ENCODE peak calls at places on chromosomes 6 and 20, in nine cellular contexts. P is IMR-90; G is HepG2; L is ovary; J is pancreas; I is upper lobe of right lung; U is heart right ventricle; X is CD8-positive, alpha-beta T cell; Q is lower leg skin. M is an unnamed sample.

GRCh38 chr6:120774275-120774674 is 560.0 kb downstream of the TBC1D32 start:
- DNase-seq in P (no peak), G (no peak), L (no peak), J (no peak), I (no peak), U (no peak), X (no peak), Q (no peak), M (no peak)

GRCh38 chr6:138383776-138384175 is 6.1 kb downstream of the SMIM28 start:
- DNase-seq in P (no peak), G (peak), L (no peak), J (no peak), I (no peak), U (no peak), X (no peak), Q (no peak), M (no peak)

GRCh38 chr20:62149532-62150235 is 6.1 kb downstream of the SS18L1 start:
- DNase-seq in P (peak), G (peak), L (no peak), J (no peak), I (no peak), U (no peak), X (no peak), Q (no peak), M (peak)

GRCh38 chr6:109002100-109002697 is 92.4 kb downstream of the SESN1 start:
- DNase-seq in P (peak), G (no peak), L (no peak), J (no peak), I (no peak), U (no peak), X (no peak), Q (no peak), M (peak)

GRCh38 chr20:62837790-62838458 is 21.1 kb downstream of the COL9A3 start:
- DNase-seq in P (no peak), G (peak), L (no peak), J (no peak), I (peak), U (peak), X (no peak), Q (peak), M (no peak)

GRCh38 chr6:134080171-134080795 is 27.9 kb upstream of the SLC2A12 start:
- DNase-seq in P (no peak), G (no peak), L (no peak), J (no peak), I (no peak), U (no peak), X (no peak), Q (no peak), M (no peak)

GRCh38 chr6:13859871-13860555 is 45.7 kb upstream of the MCUR1 start:
- DNase-seq in P (no peak), G (no peak), L (no peak), J (no peak), I (no peak), U (no peak), X (no peak), Q (peak), M (no peak)

GRCh38 chr20:13447385-13448180 is 191.1 kb downstream of the TASP1 start:
- DNase-seq in P (no peak), G (no peak), L (no peak), J (no peak), I (no peak), U (no peak), X (no peak), Q (no peak), M (no peak)

GRCh38 chr6:73285674-73286283 is 22.8 kb upstream of the KHDC1 start:
- DNase-seq in P (peak), G (peak), L (no peak), J (no peak), I (no peak), U (no peak), X (no peak), Q (no peak), M (peak)

GRCh38 chr6:53119349-53119748 is 29.3 kb downstream of the GCM1 start:
- DNase-seq in P (no peak), G (peak), L (no peak), J (no peak), I (no peak), U (no peak), X (no peak), Q (no peak), M (no peak)

GRCh38 chr6:6346427-6346826 is 26.0 kb upstream of the F13A1 start:
- DNase-seq in P (no peak), G (no peak), L (no peak), J (no peak), I (no peak), U (no peak), X (no peak), Q (no peak), M (no peak)

GRCh38 chr20:1185781-1186334 is 1.1 kb upstream of the TMEM74B start:
- DNase-seq in P (peak), G (peak), L (no peak), J (peak), I (peak), U (peak), X (no peak), Q (no peak), M (peak)

GRCh38 chr6:149990672-149991402 is 27.1 kb downstream of the ULBP1 start:
- DNase-seq in P (no peak), G (no peak), L (no peak), J (no peak), I (no peak), U (no peak), X (no peak), Q (peak), M (no peak)
- H3K4me3 ChIP-seq in P (no peak), G (peak), L (no peak), J (peak), I (peak), U (peak), X (peak), Q (no peak), M (peak)

GRCh38 chr6:41939091-41939847 is 2.3 kb downstream of the CCND3 start:
- DNase-seq in P (peak), G (no peak), L (peak), J (no peak), I (peak), U (peak), X (no peak), Q (peak), M (peak)
- TF ChIP-seq CTCF in P (peak), G (no peak), L (no peak), J (no peak), I (no peak), U (no peak), X (no peak), Q (no peak), M (no peak)

DNA sequence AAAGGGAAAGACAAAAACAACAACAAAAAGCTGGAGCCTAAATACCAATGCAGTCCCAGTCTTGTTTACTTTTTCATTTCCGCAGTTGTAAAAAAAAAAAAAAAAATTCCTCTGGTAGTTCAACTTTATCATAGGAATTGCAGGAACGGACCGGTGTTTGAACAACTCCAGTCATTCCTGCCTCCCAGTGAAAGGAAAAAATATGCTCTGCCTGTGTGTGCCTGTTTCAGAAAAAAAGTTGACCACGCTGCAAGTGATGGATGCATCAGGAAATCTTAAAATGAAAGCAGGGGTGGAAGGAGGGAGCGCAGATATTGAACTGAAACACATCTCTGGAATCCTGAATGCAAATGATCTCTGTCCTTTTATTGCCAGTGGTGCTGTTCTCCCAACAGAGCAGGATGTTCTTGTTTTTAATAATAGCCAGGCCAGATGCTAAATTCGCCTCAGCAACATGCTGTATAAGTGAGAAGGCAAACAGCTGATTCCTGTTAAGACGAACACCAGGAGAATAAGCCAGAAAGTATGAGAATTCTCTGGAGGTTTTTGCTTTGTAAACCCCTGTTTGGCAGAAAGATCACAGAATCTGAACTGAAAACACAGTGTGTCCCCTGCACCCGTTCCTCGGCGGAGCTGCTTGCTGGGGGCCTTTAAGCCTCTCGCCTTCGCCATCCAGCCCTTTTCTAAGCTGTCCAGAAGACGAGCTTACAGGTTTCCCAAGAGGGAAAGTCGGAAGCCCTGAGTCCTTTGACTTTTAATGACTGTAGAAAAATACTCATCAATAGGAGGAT is 178.4 kb upstream of the SUPT3H start:
- DNase-seq in P (peak), G (peak), L (no peak), J (no peak), I (no peak), U (no peak), X (no peak), Q (no peak), M (peak)
- H3K4me3 ChIP-seq in P (peak), G (no peak), L (peak), J (peak), I (peak), U (peak), X (no peak), Q (no peak), M (peak)

DNA sequence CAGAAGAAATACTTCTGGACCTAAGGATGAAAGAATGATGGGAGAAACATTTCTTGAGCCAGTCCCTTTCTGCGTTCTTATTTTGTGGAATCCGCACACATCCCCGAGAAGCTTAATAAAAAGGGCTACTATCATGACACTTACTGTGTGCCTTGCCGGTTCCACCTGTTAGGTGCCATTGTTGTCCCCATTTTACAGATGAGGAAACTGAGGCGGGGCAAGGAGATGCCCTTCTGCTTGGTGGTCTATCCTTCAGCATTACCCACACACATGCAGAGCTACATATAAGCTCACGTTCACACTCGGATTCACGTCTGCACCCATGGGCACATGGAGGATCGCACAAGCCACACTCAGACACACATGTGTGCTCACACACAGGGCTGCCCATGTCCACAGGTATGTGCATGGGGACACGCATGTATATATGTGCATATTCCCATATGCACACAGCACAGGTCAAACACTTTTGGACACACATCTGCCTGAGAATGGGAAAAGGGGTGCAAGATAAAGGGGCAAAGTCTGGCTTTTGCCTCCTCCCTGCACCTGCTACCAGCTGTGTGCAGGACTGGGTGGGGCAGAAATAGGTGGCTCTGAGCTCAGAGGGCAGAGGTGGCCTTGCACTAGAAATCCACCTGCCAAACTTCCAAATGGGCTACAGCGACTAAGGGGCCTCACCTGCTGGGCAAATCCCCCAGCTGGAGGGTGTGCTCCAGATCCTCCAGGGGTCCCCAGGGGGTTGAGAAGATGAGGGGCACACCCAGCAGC is 30.5 kb upstream of the ADA start:
- DNase-seq in P (no peak), G (no peak), L (no peak), J (no peak), I (no peak), U (no peak), X (no peak), Q (no peak), M (no peak)
- TF ChIP-seq CTCF in P (no peak), G (no peak), L (no peak), J (no peak), I (no peak), U (no peak), X (no peak), Q (no peak), M (no peak)

DNA sequence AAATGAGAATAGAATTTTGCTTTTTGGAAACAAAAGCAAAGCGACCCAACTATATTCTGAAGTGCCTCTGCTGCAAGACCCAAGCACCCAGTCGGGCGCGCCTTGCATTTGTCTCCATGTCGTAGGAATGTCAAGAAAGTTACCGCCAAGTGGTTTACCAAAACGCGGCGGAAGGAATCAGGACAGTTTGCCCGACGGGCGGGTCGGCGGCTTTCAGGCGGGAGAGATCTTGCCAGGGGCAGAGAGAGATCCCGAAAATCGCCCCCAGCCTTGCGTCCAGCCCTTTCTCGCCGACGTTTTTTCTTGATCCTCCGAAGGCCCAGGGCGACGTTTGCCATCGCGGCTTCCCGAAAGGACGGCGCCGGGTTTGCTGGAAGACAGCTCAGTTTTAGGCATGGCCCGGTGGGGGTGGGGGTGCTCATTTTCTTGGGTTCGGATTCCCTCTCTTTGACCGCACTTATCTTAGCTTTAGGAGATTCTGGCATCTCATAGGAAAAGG is 3.9 kb upstream of the LIN28B start:
- DNase-seq in P (no peak), G (no peak), L (no peak), J (no peak), I (no peak), U (no peak), X (no peak), Q (no peak), M (no peak)
- H3K4me3 ChIP-seq in P (no peak), G (no peak), L (no peak), J (no peak), I (no peak), U (no peak), X (no peak), Q (no peak), M (no peak)

DNA sequence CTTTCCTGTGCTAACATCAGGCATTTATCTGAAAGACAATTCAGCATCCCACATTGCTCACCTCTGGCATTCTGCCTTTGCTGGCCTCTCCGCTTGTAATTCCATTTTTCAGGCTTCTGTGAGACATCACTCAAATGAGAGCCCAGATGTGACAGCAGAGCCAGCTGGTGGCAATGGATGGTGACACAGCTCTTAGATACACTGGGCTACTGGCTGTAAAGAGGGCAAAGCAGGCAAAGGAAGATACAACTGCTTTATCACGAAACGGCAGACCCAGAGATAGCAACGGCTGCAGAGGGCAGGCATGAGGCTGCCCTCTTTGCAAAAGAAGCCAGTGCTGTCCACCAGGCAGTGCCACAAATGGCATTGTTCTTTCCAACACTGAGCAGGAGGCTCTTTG is 329.8 kb downstream of the KIF16B start:
- DNase-seq in P (no peak), G (peak), L (no peak), J (no peak), I (no peak), U (no peak), X (no peak), Q (no peak), M (no peak)
- TF ChIP-seq CTCF in P (no peak), G (peak), L (no peak), J (no peak), I (no peak), U (no peak), X (no peak), Q (no peak), M (no peak)

DNA sequence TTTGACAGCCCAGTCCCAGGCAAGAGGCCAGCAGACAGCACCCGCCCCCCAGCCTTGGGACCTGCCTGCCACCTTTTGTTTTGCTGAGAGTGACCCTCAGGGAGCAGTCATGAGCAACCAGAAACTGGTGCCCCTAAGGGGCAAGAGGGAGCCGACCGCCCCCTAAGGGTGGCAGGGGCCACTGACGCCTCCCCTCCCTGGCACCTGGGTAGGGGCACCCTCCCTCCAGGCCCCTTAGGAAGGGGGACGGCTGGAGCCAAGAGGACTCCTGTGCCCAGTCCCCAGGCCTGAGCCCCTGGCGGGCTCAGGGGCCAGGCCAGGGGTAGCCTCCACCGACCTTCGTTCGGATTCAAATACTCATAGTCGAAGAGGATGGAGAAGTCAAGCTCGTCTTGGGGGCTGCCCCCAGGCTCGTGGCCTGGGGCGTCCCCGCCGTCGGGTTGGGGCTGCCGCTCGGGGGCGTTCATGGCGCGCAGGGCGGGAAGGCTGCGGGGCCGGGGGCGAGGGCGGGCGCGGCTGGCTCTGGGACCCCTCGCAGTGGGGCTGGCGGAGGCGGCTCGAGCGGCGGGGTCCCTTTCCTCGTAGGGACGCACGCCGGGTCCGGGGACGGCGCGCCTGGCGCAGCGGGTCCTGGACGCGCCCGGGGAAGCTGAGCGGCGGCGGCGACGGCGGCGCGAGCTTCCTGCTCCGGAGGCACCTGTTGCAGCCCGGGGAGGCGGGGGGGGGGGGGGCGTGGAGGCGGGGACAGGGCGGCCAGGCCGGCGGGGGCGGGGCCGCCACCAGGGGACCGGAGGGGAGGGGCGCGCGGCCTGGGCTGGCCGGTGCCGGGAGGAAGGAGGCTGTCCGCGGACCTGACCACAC is at the start of gene NFATC2:
- DNase-seq in P (no peak), G (peak), L (peak), J (peak), I (peak), U (peak), X (no peak), Q (no peak), M (no peak)
- H3K4me3 ChIP-seq in P (no peak), G (peak), L (peak), J (peak), I (peak), U (peak), X (peak), Q (peak), M (no peak)

GRCh38 chr20:4569092-4569491 is 152.6 kb upstream of the PRND start:
- DNase-seq in P (no peak), G (no peak), L (no peak), J (no peak), I (no peak), U (no peak), X (no peak), Q (no peak), M (no peak)
- TF ChIP-seq CTCF in P (peak), G (peak), L (no peak), J (no peak), I (no peak), U (peak), X (no peak), Q (no peak), M (peak)

DNA sequence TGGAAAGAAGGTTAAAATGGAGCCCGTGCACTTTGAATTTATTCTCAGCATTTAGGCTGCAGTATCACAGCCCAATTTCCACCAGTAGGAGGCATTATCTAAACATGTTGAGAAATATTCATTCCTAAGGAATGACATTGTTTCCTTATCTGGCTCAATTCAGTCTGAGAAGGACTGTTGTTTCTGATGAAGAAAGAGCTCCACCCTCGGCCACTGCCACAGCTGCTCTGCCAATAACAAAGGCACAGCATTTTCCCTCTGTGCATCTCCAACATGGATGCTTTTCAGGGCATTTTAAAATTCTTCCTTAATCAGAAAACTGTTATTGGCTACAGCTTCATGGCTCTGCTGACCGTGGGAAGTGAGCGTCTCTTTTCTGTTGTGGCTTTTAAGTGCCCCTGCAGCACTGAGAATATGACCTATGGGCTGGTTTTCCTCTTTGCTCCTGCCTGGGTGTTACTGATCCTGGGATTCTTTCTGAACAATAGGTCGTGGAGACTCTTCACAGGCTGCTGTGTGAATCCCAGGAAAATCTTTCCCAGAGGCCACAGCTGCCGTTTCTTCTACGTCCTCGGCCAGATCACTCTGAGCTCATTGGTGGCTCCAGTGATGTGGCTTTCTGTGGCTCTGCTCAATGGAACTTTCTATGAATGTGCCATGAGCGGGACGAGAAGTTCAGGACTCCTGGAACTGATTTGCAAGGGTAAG is at the start of gene CALHM5:
- DNase-seq in P (peak), G (no peak), L (peak), J (no peak), I (no peak), U (peak), X (no peak), Q (no peak), M (peak)
- H3K4me3 ChIP-seq in P (peak), G (no peak), L (peak), J (no peak), I (peak), U (peak), X (no peak), Q (peak), M (peak)

DNA sequence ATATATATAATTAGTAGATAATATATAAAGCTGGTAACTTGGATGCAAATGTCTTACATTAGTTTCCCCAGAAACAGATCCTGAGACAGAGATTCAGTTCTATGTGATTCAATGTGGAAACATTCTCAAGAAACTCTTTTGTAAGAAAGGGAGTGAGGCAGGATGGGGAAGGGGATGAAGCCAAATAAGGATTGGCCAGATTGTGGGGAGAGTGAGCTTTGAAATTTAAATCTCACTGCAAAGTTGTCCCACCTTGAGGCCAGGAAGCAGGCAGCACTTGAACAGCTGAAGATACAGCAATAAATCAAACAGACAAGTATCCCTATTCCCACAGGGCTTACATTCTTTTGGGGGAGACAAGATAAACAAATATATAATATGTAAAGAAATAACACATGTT is 126.3 kb upstream of the HEY2 start:
- DNase-seq in P (no peak), G (no peak), L (no peak), J (no peak), I (no peak), U (no peak), X (no peak), Q (no peak), M (no peak)
- TF ChIP-seq CTCF in P (no peak), G (no peak), L (no peak), J (no peak), I (no peak), U (no peak), X (no peak), Q (no peak), M (no peak)